ENCODE peak calls at places on chromosomes 13 and 19, in four cellular contexts. T, N, U and Y are unnamed samples.

GRCh38 chr19:34173145-34173956 is 1.0 kb downstream of the LSM14A start:
- DNase-seq in T (no peak), N (peak; percentile 31), U (peak; percentile 82), Y (peak; percentile 52)

GRCh38 chr19:45103200-45103624 is 10.2 kb downstream of the PPP1R37 start:
- DNase-seq in T (no peak), N (no peak), U (no peak), Y (no peak)

GRCh38 chr19:14439014-14439413 is 5.9 kb downstream of the PKN1 start:
- DNase-seq in T (no peak), N (no peak), U (no peak), Y (no peak)

GRCh38 chr13:18960637-18961227 is 220.9 kb downstream of the TUBA3C start:
- DNase-seq in T (no peak), N (no peak), U (no peak), Y (no peak)

GRCh38 chr19:8023371-8023770 is 17.9 kb upstream of the ELAVL1 start:
- DNase-seq in T (no peak), N (no peak), U (no peak), Y (no peak)

GRCh38 chr19:5627395-5627904 is 4.6 kb downstream of the SAFB start:
- DNase-seq in T (no peak), N (peak; percentile 49), U (no peak), Y (no peak)

GRCh38 chr13:35917252-35917941 is 213.8 kb downstream of the DCLK1 start:
- DNase-seq in T (no peak), N (no peak), U (no peak), Y (no peak)

GRCh38 chr19:17333611-17334413 is 843 bp downstream of the ANO8 start:
- DNase-seq in T (peak; percentile 71), N (peak; percentile 72), U (no peak), Y (no peak)

GRCh38 chr13:42039457-42039945 is 8.9 kb upstream of the DGKH start:
- DNase-seq in T (peak; percentile 10), N (peak; percentile 5), U (no peak), Y (peak; percentile 21)

GRCh38 chr19:18128044-18128443 is 24.9 kb upstream of the PIK3R2 start:
- DNase-seq in T (no peak), N (no peak), U (no peak), Y (no peak)

GRCh38 chr13:31380728-31381127 is 181.0 kb downstream of the B3GLCT start:
- DNase-seq in T (no peak), N (no peak), U (no peak), Y (no peak)

GRCh38 chr19:56740478-56740877 is 68.9 kb upstream of the ZNF835 start:
- DNase-seq in T (no peak), N (no peak), U (no peak), Y (no peak)

GRCh38 chr13:101452519-101453485 is at the start of gene ITGBL1:
- DNase-seq in T (no peak), N (no peak), U (no peak), Y (no peak)

GRCh38 chr19:49553451-49554271 is 25.9 kb downstream of the RCN3 start:
- DNase-seq in T (no peak), N (no peak), U (peak; percentile 79), Y (no peak)

GRCh38 chr19:609001-609340 is 19.3 kb downstream of the HCN2 start:
- DNase-seq in T (no peak), N (no peak), U (no peak), Y (no peak)

GRCh38 chr13:110187501-110188161 is 119.3 kb downstream of the COL4A1 start:
- DNase-seq in T (no peak), N (no peak), U (no peak), Y (no peak)

GRCh38 chr13:102405499-102406079 is 3.7 kb upstream of the FGF14 start:
- DNase-seq in T (no peak), N (no peak), U (no peak), Y (no peak)

GRCh38 chr19:15291089-15291488 is 41.2 kb downstream of the BRD4 start:
- DNase-seq in T (no peak), N (no peak), U (no peak), Y (no peak)

GRCh38 chr13:57624565-57625435 is 6.7 kb upstream of the PCDH17 start:
- DNase-seq in T (no peak), N (peak; percentile 12), U (peak; percentile 56), Y (peak; percentile 18)

GRCh38 chr19:46303345-46303701 is 6.5 kb downstream of the HIF3A start:
- DNase-seq in T (no peak), N (no peak), U (no peak), Y (no peak)

GRCh38 chr19:47768604-47769003 is 9.9 kb upstream of the SELENOW start:
- DNase-seq in T (no peak), N (no peak), U (no peak), Y (no peak)

GRCh38 chr13:48580886-48581285 is 48.0 kb upstream of the RCBTB2 start:
- DNase-seq in T (no peak), N (no peak), U (no peak), Y (no peak)

GRCh38 chr19:20423381-20424207 is 142.0 kb downstream of the ZNF737 start:
- DNase-seq in T (no peak), N (no peak), U (no peak), Y (no peak)

GRCh38 chr13:31044658-31045620 is 112.5 kb downstream of the TEX26 start:
- DNase-seq in T (peak; percentile 60), N (no peak), U (no peak), Y (peak; percentile 6)

GRCh38 chr19:27652281-27652680 is 1560.7 kb downstream of the UQCRFS1 start:
- DNase-seq in T (no peak), N (no peak), U (no peak), Y (no peak)

GRCh38 chr19:27652796-27653195 is 1560.2 kb downstream of the UQCRFS1 start:
- DNase-seq in T (no peak), N (no peak), U (no peak), Y (no peak)

GRCh38 chr19:27647423-27647822 is 1565.5 kb downstream of the UQCRFS1 start:
- DNase-seq in T (no peak), N (no peak), U (no peak), Y (no peak)
- TF ChIP-seq JUND in T (no peak), N (no peak), U (no peak), Y (no peak)

GRCh38 chr19:32022946-32023832 is 322.2 kb upstream of the ZNF507 start:
- DNase-seq in T (no peak), N (no peak), U (peak; percentile 18), Y (no peak)

GRCh38 chr19:32020538-32020937 is 324.9 kb upstream of the ZNF507 start:
- DNase-seq in T (no peak), N (no peak), U (no peak), Y (no peak)

GRCh38 chr19:32017341-32017948 is 328.0 kb upstream of the ZNF507 start:
- DNase-seq in T (no peak), N (no peak), U (no peak), Y (no peak)

GRCh38 chr19:32018014-32018413 is 327.4 kb upstream of the ZNF507 start:
- DNase-seq in T (no peak), N (no peak), U (no peak), Y (no peak)

GRCh38 chr19:32022044-32022945 is 323.1 kb upstream of the ZNF507 start:
- DNase-seq in T (no peak), N (no peak), U (no peak), Y (no peak)
- TF ChIP-seq JUND in T (no peak), N (no peak), U (no peak), Y (no peak)

GRCh38 chr13:53138369-53139036 is 109.9 kb downstream of the OLFM4 start:
- DNase-seq in T (no peak), N (no peak), U (no peak), Y (no peak)
- TF ChIP-seq JUND in T (no peak), N (no peak), U (no peak), Y (no peak)

GRCh38 chr13:113902956-113903355 is 39.1 kb upstream of the GAS6 start:
- DNase-seq in T (no peak), N (no peak), U (no peak), Y (no peak)

GRCh38 chr13:113903912-113904311 is 40.0 kb upstream of the GAS6 start:
- DNase-seq in T (no peak), N (no peak), U (no peak), Y (no peak)

GRCh38 chr13:113903361-113903760 is 39.5 kb upstream of the GAS6 start:
- DNase-seq in T (no peak), N (no peak), U (no peak), Y (no peak)

GRCh38 chr13:113905018-113905417 is 41.1 kb upstream of the GAS6 start:
- DNase-seq in T (no peak), N (no peak), U (no peak), Y (no peak)

GRCh38 chr13:113904411-113904810 is 40.5 kb upstream of the GAS6 start:
- DNase-seq in T (no peak), N (no peak), U (peak; percentile 25), Y (no peak)
- TF ChIP-seq JUND in T (no peak), N (no peak), U (no peak), Y (no peak)

GRCh38 chr19:42529248-42529764 is 1.0 kb upstream of the CEACAM1 start:
- DNase-seq in T (peak; percentile 31), N (peak; percentile 78), U (peak; percentile 78), Y (peak; percentile 43)
- TF ChIP-seq JUND in T (no peak), N (no peak), U (no peak), Y (no peak)

GRCh38 chr13:32432856-32433255 is 4.9 kb upstream of the N4BP2L1 start:
- DNase-seq in T (no peak), N (no peak), U (peak; percentile 49), Y (no peak)

GRCh38 chr13:32427852-32428580 is at the start of gene N4BP2L1:
- DNase-seq in T (no peak), N (no peak), U (peak; percentile 96), Y (peak; percentile 27)

GRCh38 chr13:32428581-32429072 is 697 bp upstream of the N4BP2L1 start:
- DNase-seq in T (no peak), N (no peak), U (no peak), Y (no peak)

GRCh38 chr13:32429406-32429909 is 1.5 kb upstream of the N4BP2L1 start:
- DNase-seq in T (no peak), N (no peak), U (no peak), Y (no peak)

GRCh38 chr13:32430018-32430747 is 2.3 kb upstream of the N4BP2L1 start:
- DNase-seq in T (no peak), N (no peak), U (no peak), Y (no peak)
- TF ChIP-seq JUND in T (no peak), N (no peak), U (no peak), Y (no peak)

DNA sequence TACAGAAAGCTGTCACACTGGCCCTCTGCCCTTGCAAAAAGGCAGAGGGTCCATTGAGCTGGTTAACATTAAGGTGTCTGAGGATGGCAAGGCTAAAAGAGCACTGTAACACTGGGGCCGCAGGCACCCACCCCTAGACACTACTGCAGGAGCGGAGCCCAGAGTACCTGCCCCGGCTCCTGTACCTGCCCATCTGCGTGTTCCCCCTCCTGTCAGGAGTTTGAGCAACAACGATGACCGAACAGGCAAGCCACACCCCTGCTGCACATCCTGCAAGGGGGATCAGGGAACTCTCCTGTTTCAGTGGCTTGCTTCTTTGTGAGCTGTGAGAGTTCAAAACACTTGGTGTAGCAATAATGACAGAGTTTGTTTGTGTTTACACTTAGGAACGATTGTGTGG is 117.4 kb upstream of the STARD13 start:
- DNase-seq in T (no peak), N (no peak), U (no peak), Y (no peak)
- TF ChIP-seq JUND in T (no peak), N (no peak), U (no peak), Y (no peak)

GRCh38 chr19:55454787-55455243 is 6.6 kb downstream of the ISOC2 start:
- DNase-seq in T (no peak), N (no peak), U (peak; percentile 34), Y (peak; percentile 80)
- TF ChIP-seq JUND in T (no peak), N (no peak), U (no peak), Y (no peak)